ENCODE peak calls at places on chromosomes 4 and X, in five cellular contexts. K is Panc1, D is activated B cell treated with CpG ODN at 0.5 μM for 24 hours, T is choroid plexus epithelial cell, F is RWPE1. Q is an unnamed sample.

GRCh38 chrX:136816970-136817369 is 36.2 kb upstream of the ARHGEF6 start:
- DNase-seq in K (peak; percentile 17), D (no peak), T (peak; percentile 49), F (no peak), Q (no peak)

GRCh38 chrX:68193234-68193633 is 240.1 kb downstream of the OPHN1 start:
- DNase-seq in K (no peak), D (no peak), T (no peak), F (no peak), Q (no peak)

GRCh38 chr4:7774301-7775019 is 165.2 kb downstream of the AFAP1 start:
- DNase-seq in K (no peak), D (no peak), T (no peak), F (no peak), Q (no peak)

GRCh38 chrX:1392376-1393130 is 640 bp upstream of the SLC25A6 start:
- DNase-seq in K (no peak), D (no peak), T (peak; percentile 75), F (peak; percentile 45), Q (no peak)

GRCh38 chr4:91220315-91220714 is 1083.5 kb upstream of the GRID2 start:
- DNase-seq in K (no peak), D (no peak), T (no peak), F (no peak), Q (no peak)

GRCh38 chr4:123547167-123547817 is 150.7 kb downstream of the SPRY1 start:
- DNase-seq in K (no peak), D (no peak), T (no peak), F (peak; percentile 28), Q (no peak)

GRCh38 chr4:181637186-181638105 is 605.8 kb upstream of the TENM3 start:
- DNase-seq in K (no peak), D (no peak), T (peak; percentile 39), F (no peak), Q (no peak)

GRCh38 chr4:15506464-15506863 is 36.8 kb downstream of the CC2D2A start:
- DNase-seq in K (no peak), D (no peak), T (peak; percentile 90), F (no peak), Q (no peak)

GRCh38 chr4:71187399-71188196 is 151.2 kb upstream of the SLC4A4 start:
- DNase-seq in K (no peak), D (peak; percentile 26), T (no peak), F (no peak), Q (no peak)

GRCh38 chrX:64975989-64976672 is at the start of gene ZC4H2:
- DNase-seq in K (peak; percentile 27), D (peak; percentile 38), T (peak; percentile 82), F (peak; percentile 8), Q (no peak)

GRCh38 chrX:114924423-114924822 is 93.0 kb downstream of the IL13RA2 start:
- DNase-seq in K (no peak), D (no peak), T (peak; percentile 23), F (no peak), Q (no peak)

GRCh38 chrX:101416691-101417090 is 8.7 kb downstream of the HNRNPH2 start:
- DNase-seq in K (no peak), D (no peak), T (no peak), F (no peak), Q (no peak)

GRCh38 chr4:107269175-107269574 is 233.1 kb upstream of the DKK2 start:
- DNase-seq in K (no peak), D (no peak), T (no peak), F (no peak), Q (no peak)

GRCh38 chrX:124289443-124289842 is 43.0 kb upstream of the TEX13D start:
- DNase-seq in K (no peak), D (no peak), T (no peak), F (no peak), Q (no peak)

DNA sequence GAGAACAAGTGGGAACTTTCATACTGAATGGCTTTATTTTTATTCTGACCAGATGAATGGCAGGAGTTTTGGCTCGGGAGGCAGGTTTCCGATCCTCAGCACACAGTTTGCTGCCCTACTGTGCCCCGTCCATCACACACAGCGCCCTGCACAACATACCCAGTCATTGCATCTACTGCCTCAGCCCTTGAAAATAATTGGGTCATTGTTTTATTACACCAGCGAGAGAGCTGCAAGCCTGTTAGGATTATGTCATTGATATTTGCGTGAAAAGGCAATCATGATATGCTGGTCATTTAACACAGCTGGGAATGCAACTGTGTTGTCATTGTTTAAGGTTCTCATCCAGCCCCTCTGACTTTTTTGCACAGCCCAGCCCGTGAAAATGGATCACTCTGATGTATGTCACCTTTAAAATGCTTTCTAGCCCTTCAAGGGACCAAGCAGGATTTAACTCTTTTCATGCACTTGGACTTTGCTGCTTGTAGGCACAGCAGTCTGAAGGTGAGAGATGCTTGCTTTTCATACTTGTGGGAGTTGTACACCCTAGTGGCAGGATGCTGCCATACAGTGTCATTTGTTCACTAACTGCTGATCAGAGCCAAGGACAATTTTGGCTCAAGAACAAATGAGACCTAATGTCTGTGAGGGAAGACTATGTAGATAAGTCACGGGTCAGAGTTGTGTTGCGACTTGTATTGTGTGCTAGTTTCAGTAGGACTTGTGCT is 62.3 kb downstream of the RTL9 start:
- DNase-seq in K (no peak), D (no peak), T (peak; percentile 12), F (no peak), Q (no peak)
- TF ChIP-seq CTCF in K (peak; percentile 51), D (no peak), T (peak; percentile 31), F (no peak), Q (peak; percentile 1)

GRCh38 chr4:80202190-80202711 is 4.9 kb downstream of the PRDM8 start:
- DNase-seq in K (no peak), D (peak; percentile 84), T (peak; percentile 70), F (peak; percentile 71), Q (no peak)
- TF ChIP-seq CTCF in K (no peak), D (no peak), T (peak; percentile 60), F (peak; percentile 89), Q (peak; percentile 62)

GRCh38 chr4:146521543-146522097 is at the start of gene SLC10A7:
- DNase-seq in K (no peak), D (peak; percentile 63), T (peak; percentile 79), F (peak; percentile 73), Q (peak; percentile 42)
- TF ChIP-seq CTCF in K (no peak), D (no peak), T (no peak), F (no peak), Q (no peak)

DNA sequence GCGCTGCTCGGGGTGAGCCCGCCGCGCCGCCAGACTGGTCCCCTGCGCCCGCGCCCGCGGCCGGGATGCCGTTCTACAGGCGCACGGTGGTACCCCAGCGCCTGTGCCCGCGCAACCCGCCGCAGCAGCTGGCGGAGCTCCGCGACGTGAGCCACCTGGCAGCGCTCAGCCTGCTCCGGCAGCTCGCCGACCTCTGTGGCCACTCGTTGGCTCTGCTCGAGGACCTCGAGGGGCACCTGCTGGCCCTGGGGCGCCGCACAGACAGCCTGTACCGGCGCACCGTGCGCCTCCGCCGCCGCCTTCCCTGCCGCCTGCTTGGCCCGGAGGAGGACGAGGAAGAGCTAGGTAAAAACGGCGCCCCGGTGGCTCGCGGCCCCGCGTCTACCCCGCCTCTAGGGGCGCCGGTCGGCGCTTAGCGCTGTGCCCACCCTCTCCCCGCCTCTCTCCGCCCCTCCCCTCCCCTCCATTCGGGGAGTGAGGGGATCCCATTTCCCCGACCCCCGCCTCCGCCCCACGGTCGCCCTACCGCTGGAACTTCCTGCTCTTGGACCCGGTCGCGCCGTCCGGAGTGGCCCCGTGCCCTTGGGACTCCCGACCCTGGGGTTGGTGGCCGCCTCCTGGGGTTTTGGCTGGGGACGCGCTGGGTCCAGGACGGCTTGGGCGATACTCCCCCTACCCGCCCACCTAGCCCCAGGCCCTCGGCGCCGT is 532 bp downstream of the NHSL2 start:
- DNase-seq in K (no peak), D (no peak), T (no peak), F (no peak), Q (no peak)
- TF ChIP-seq CTCF in K (peak; percentile 66), D (no peak), T (peak; percentile 29), F (no peak), Q (no peak)